ENCODE peak calls at places on chromosomes 3 and 15, in four cellular contexts. L is tibial artery, P is lower lobe of right lung, H is bronchial epithelial cell. Z is an unnamed sample.

GRCh38 chr3:27943106-27943505 is 221.0 kb upstream of the EOMES start:
- DNase-seq in L (no peak), H (peak), P (no peak), Z (peak)

GRCh38 chr3:14377838-14378169 is 24.6 kb upstream of the SLC6A6 start:
- DNase-seq in P (peak), L (no peak), H (no peak), Z (no peak)

GRCh38 chr3:52153389-52154096 is 680 bp downstream of the POC1A start:
- DNase-seq in P (peak), H (peak), L (no peak), Z (peak)

GRCh38 chr3:128217702-128218475 is 64.6 kb downstream of the EEFSEC start:
- DNase-seq in P (no peak), H (peak), L (no peak), Z (no peak)

GRCh38 chr3:120275553-120276092 is 9.4 kb downstream of the GPR156 start:
- DNase-seq in P (no peak), H (no peak), L (no peak), Z (no peak)

GRCh38 chr3:73729969-73730440 is 105.3 kb upstream of the PDZRN3 start:
- DNase-seq in L (no peak), P (peak), H (no peak), Z (no peak)

GRCh38 chr3:110101361-110101760 is 764.0 kb upstream of the DPPA4 start:
- DNase-seq in P (no peak), H (peak), L (no peak), Z (no peak)

GRCh38 chr3:143718463-143718862 is 129.8 kb downstream of the SLC9A9 start:
- DNase-seq in L (no peak), P (no peak), H (no peak), Z (no peak)

GRCh38 chr3:130854208-130854864 is 39.5 kb upstream of the ATP2C1 start:
- DNase-seq in P (no peak), H (no peak), L (no peak), Z (no peak)

GRCh38 chr3:64398431-64398830 is 173.2 kb upstream of the PRICKLE2 start:
- DNase-seq in H (no peak), P (no peak), L (no peak), Z (no peak)

GRCh38 chr3:113261996-113262665 is 50.8 kb downstream of the BOC start:
- DNase-seq in L (peak), P (no peak), H (no peak), Z (no peak)

GRCh38 chr15:59170295-59170881 is 36.3 kb upstream of the LDHAL6B start:
- DNase-seq in H (peak), P (peak), L (peak), Z (peak)

GRCh38 chr3:186525369-186526255 is 18.6 kb downstream of the CRYGS start:
- DNase-seq in L (no peak), H (no peak), P (no peak), Z (no peak)

GRCh38 chr15:79075256-79075655 is 15.3 kb downstream of the RASGRF1 start:
- DNase-seq in H (no peak), L (no peak), P (no peak), Z (no peak)

GRCh38 chr15:25730918-25731317 is 132.2 kb downstream of the ATP10A start:
- DNase-seq in H (no peak), L (no peak), P (no peak), Z (no peak)

GRCh38 chr3:171358171-171358890 is 101.9 kb downstream of the TNIK start:
- DNase-seq in H (peak), L (no peak), P (no peak), Z (no peak)

GRCh38 chr15:96323250-96324162 is 7.0 kb upstream of the NR2F2 start:
- DNase-seq in L (no peak), P (peak), H (no peak), Z (no peak)

GRCh38 chr15:46126581-46126980 is 491.8 kb downstream of the SQOR start:
- DNase-seq in P (no peak), H (no peak), L (no peak), Z (no peak)

GRCh38 chr3:152328841-152329240 is 60.1 kb downstream of the MBNL1 start:
- DNase-seq in H (peak), L (no peak), P (no peak), Z (peak)

GRCh38 chr3:56536735-56537134 is 20.2 kb upstream of the CCDC66 start:
- DNase-seq in H (no peak), L (no peak), P (no peak), Z (no peak)

GRCh38 chr3:101824691-101825090 is 24.6 kb upstream of the NFKBIZ start:
- DNase-seq in H (no peak), P (no peak), L (no peak), Z (no peak)

GRCh38 chr15:34783986-34784385 is 11.4 kb downstream of the ACTC1 start:
- DNase-seq in H (no peak), L (no peak), P (no peak), Z (no peak)

GRCh38 chr3:192835818-192836468 is 81.7 kb downstream of the MB21D2 start:
- DNase-seq in P (peak), H (no peak), L (no peak), Z (no peak)

GRCh38 chr3:46930945-46931403 is 45.6 kb downstream of the CCDC12 start:
- DNase-seq in L (peak), P (peak), H (no peak), Z (peak)

GRCh38 chr15:28904023-28904422 is 18.2 kb downstream of the APBA2 start:
- DNase-seq in P (no peak), L (no peak), H (no peak), Z (no peak)

GRCh38 chr3:197942956-197943556 is 6.9 kb upstream of the RPL35A start:
- DNase-seq in L (no peak), P (no peak), H (peak), Z (peak)

GRCh38 chr15:50563756-50564155 is 17.3 kb upstream of the USP50 start:
- DNase-seq in L (no peak), P (no peak), H (no peak), Z (no peak)

GRCh38 chr15:50558012-50558411 is 11.5 kb upstream of the USP50 start:
- DNase-seq in L (no peak), H (no peak), P (no peak), Z (no peak)

DNA sequence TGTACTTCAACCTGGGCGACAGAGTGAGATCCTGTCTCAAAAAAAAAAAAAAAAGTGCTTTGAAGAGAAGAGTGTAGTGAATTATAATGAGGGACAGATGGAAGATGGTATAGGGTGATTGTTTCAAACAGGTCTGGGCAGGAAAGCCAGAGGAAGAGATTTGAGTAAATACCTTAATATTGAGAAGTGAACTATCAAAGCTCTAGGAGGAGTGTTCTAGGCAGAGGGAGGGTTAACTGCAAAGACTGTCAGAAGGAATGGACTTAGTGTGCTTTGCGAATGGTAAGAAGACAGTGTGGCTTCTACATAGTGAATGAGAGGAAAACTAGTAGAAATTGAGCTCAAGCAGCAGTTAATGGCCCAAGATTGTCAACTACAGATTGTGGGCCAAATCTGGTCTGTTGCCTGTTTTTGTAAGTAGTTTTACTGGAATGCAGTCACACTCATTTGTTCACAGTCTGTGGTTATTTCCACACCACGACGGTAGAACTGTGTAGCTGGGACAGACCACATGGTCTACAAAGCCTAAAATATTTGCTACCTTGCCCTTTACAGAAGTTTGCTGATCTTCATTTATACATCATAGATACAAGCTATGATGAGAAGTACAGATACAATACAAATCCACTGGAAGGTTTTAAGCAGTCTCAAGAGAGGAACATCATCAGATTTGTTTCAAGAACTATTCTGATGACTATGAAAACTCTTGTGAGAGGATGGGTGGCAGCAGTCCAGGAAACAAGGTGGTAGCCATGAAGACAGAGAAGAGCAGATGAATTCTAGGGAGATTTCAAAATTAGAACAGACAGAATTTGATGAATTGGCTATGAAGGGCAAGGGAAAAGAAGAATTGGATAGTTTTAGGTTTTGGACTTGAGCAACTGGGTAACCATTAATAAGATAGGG is 16.5 kb upstream of the USP50 start:
- DNase-seq in P (no peak), H (peak), L (no peak), Z (no peak)
- TF ChIP-seq CTCF in P (no peak), H (no peak), L (no peak), Z (no peak)

GRCh38 chr3:11007534-11007933 is 15.0 kb downstream of the SLC6A1 start:
- DNase-seq in L (no peak), H (no peak), P (no peak), Z (no peak)
- TF ChIP-seq CTCF in L (no peak), H (no peak), P (no peak), Z (no peak)

GRCh38 chr3:174398761-174399160 is 460.4 kb upstream of the NAALADL2 start:
- DNase-seq in P (no peak), H (no peak), L (no peak), Z (no peak)

GRCh38 chr3:174403831-174404230 is 455.3 kb upstream of the NAALADL2 start:
- DNase-seq in P (no peak), H (no peak), L (no peak), Z (no peak)

GRCh38 chr3:174397848-174398247 is 461.3 kb upstream of the NAALADL2 start:
- DNase-seq in L (no peak), H (peak), P (no peak), Z (no peak)
- TF ChIP-seq CTCF in L (peak), H (no peak), P (peak), Z (peak)

GRCh38 chr3:49132073-49132436 is 795 bp downstream of the LAMB2 start:
- DNase-seq in L (no peak), H (no peak), P (no peak), Z (no peak)

GRCh38 chr3:49131040-49131439 is 1.8 kb downstream of the LAMB2 start:
- DNase-seq in H (no peak), L (no peak), P (no peak), Z (no peak)

GRCh38 chr3:49133226-49133951 is 539 bp upstream of the LAMB2 start:
- DNase-seq in L (peak), P (peak), H (peak), Z (peak)

GRCh38 chr3:49131576-49131975 is 1.3 kb downstream of the LAMB2 start:
- DNase-seq in H (no peak), L (no peak), P (no peak), Z (no peak)

DNA sequence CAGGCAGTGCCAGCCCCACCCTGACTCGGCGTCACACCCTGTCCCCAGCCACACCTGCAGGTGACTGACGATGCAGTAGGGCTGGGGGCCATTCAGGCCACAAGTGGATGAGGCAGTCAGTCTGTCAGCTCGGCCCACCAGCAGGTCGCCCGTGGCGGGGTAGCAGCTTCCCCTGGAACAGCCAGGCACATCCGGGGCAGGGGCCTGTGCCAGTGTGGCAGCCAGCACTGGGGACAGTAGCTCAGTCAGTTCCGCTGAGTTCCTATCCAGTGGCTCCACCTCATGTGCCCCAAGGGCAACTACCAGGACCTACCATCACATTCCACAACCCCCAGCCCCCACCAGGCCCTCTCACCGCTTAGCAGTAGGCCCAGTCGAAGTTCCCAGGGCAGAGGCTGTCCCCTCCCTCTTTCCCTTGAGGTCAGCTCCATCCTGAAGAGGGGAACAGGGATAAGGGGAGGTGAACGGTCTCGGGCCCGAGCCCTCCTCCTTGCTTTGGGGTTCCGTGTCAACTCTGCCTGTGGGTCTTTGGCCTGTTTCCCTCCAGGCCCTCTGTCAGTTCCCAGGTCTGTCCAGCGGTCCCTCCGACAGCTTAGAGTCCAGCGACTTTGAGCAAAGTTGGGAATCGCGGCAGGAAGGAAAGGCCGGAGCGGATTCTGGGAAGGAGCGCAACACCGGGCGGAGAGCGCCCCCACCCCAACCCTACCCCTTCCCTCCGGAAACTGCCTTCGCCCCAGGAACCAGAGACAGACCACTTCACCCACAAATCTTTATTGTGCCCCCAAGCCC is at the start of gene LAMB2:
- DNase-seq in P (peak), H (peak), L (peak), Z (peak)
- TF ChIP-seq CTCF in P (no peak), H (peak), L (no peak), Z (no peak)

DNA sequence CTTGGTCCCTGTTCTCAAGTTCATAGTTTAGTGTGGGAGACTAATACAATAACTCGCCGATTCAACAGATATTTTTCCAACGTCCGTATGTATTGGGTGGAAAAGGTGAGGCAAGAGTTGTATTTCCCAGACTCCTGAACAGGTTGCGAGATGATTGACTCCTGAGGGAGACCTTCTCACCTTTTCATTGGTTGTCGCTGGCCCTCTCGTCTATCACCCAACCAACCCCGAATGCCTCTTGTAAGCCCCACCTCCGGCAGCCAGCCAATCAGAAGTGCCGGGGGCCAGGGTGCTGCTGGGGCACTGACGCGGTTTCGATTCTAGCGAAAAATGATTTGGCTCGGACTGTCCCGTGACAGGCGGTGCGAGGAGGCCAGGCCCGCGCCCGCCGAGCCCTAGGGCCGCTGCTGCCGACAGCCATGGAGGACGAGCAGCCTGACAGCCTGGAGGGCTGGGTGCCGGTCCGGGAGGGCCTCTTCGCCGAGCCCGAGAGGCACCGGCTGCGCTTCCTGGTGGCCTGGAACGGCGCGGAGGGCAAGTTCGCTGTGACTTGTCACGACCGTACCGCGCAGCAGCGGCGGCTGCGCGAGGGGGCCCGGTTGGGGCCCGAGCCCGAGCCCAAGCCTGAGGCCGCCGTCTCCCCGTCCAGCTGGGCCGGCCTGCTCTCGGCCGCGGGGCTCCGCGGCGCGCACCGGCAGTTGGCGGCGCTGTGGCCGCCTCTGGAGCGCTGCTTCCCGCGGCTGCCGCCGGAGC is at the start of gene WHAMM:
- DNase-seq in H (peak), P (peak), L (peak), Z (peak)
- TF ChIP-seq CTCF in H (peak), P (no peak), L (no peak), Z (no peak)